ENCODE peak calls at places on chromosomes 12 and 14, in four cellular contexts. One of them, this sample, is unnamed.

GRCh38 chr14:53146739-53147138 is 6.4 kb downstream of the DDHD1 start:
- DNase-seq in PC-3: no peak
- DNase-seq in HCT116: no peak
- DNase-seq in Panc1: no peak
- DNase-seq in this sample: no peak

GRCh38 chr14:56694609-56695008 is 115.0 kb downstream of the TMEM260 start:
- DNase-seq in PC-3: no peak
- DNase-seq in HCT116: no peak
- DNase-seq in Panc1: no peak
- DNase-seq in this sample: no peak

GRCh38 chr12:75642226-75642625 is 130.8 kb upstream of the KRR1 start:
- DNase-seq in PC-3: no peak
- DNase-seq in HCT116: no peak
- DNase-seq in Panc1: no peak
- DNase-seq in this sample: no peak

GRCh38 chr14:97824218-97824617 is 1027.0 kb downstream of the VRK1 start:
- DNase-seq in PC-3: no peak
- DNase-seq in HCT116: no peak
- DNase-seq in Panc1: no peak
- DNase-seq in this sample: no peak

GRCh38 chr14:98120831-98121464 is 1151.0 kb downstream of the BCL11B start:
- DNase-seq in PC-3: peak; percentile 28
- DNase-seq in HCT116: no peak
- DNase-seq in Panc1: no peak
- DNase-seq in this sample: no peak

GRCh38 chr14:100780646-100781355 is 45.1 kb upstream of the MEG3 start:
- DNase-seq in PC-3: no peak
- DNase-seq in HCT116: no peak
- DNase-seq in Panc1: no peak
- DNase-seq in this sample: no peak

GRCh38 chr14:96808619-96809405 is 11.6 kb downstream of the VRK1 start:
- DNase-seq in PC-3: no peak
- DNase-seq in HCT116: no peak
- DNase-seq in Panc1: no peak
- DNase-seq in this sample: no peak

GRCh38 chr12:112133418-112133817 is 8.1 kb downstream of the TRAFD1 start:
- DNase-seq in PC-3: no peak
- DNase-seq in HCT116: no peak
- DNase-seq in Panc1: no peak
- DNase-seq in this sample: no peak

GRCh38 chr12:108744021-108744897 is 12.9 kb upstream of the CORO1C start:
- DNase-seq in PC-3: no peak
- DNase-seq in HCT116: no peak
- DNase-seq in Panc1: no peak
- DNase-seq in this sample: no peak

GRCh38 chr12:27999521-27999920 is 27.0 kb upstream of the PTHLH start:
- DNase-seq in PC-3: peak; percentile 70
- DNase-seq in HCT116: no peak
- DNase-seq in Panc1: no peak
- DNase-seq in this sample: no peak

GRCh38 chr12:116773276-116773731 is 35.2 kb downstream of the RNFT2 start:
- DNase-seq in PC-3: peak; percentile 47
- DNase-seq in HCT116: peak; percentile 12
- DNase-seq in Panc1: no peak
- DNase-seq in this sample: peak; percentile 22

GRCh38 chr14:105847400-105847799 is 321.0 kb downstream of the TMEM121 start:
- DNase-seq in PC-3: no peak
- DNase-seq in HCT116: no peak
- DNase-seq in Panc1: no peak
- DNase-seq in this sample: no peak
- H3K9me3 ChIP-seq in PC-3: no peaks in the 10 kb centered on the region
- H3K9me3 ChIP-seq in HCT116: no peaks in the 10 kb centered on the region
- H3K9me3 ChIP-seq in Panc1: no peaks in the 10 kb centered on the region
- H3K9me3 ChIP-seq in this sample: peaks cover 27% of the 10 kb centered on the region

DNA sequence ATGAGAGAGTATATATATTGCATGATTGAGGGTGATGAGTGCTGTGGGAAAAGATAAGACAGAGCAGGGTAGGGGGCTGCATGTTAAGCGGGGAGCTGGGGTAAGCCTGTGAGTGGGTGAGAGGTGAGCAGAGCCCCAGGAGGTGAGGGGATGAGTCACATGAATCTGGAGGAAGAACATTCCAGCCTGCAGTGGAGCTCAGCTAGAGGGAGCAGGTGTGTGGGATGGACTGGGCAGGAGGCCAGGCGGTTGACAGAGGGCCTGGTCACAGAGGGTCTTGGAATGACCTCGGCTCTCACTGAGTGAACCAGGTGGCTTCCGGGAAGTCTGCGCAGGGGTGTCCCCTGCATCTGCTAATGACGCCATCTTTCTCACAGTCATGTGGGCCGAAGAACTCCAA is 44.4 kb downstream of the GIT2 start:
- DNase-seq in PC-3: peak; percentile 84
- DNase-seq in HCT116: peak; percentile 69
- DNase-seq in Panc1: no peak
- DNase-seq in this sample: no peak
- H3K4me1 ChIP-seq in PC-3: peaks cover 24% of the 10 kb centered on the region
- H3K4me1 ChIP-seq in HCT116: peaks cover 37% of the 10 kb centered on the region
- H3K4me1 ChIP-seq in Panc1: no peaks in the 10 kb centered on the region
- H3K4me1 ChIP-seq in this sample: peaks cover 2% of the 10 kb centered on the region

DNA sequence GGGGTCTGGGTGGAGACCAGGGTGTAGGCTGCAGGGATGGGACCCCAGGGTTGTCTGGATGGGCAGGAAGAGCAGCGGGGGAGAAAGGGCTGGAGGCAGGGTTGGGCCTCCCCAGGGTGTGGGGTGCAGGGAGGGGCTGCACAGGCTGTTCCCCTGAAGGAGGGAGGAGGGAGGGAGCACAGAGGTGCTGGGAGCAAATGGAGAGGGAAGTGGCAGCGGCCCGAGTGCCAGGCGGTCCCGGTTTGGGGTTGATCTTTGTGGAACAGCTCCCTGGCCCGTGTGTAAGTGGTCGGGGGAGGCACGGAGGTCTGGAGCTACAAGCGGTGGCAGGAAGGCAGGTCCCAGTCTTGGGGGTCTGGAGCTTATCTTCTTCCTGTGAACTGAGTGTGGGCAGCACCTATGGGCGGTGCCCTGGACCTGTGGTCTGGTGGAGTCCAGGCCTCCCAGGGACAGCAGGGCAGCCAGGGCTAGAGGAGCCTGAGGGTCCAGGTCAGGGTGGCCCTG is 391.6 kb downstream of the TMEM121 start:
- DNase-seq in PC-3: no peak
- DNase-seq in HCT116: no peak
- DNase-seq in Panc1: no peak
- DNase-seq in this sample: no peak
- H3K9me3 ChIP-seq in PC-3: no peaks in the 10 kb centered on the region
- H3K9me3 ChIP-seq in HCT116: no peaks in the 10 kb centered on the region
- H3K9me3 ChIP-seq in Panc1: no peaks in the 10 kb centered on the region
- H3K9me3 ChIP-seq in this sample: peaks cover 26% of the 10 kb centered on the region

GRCh38 chr14:99232406-99233214 is 39.4 kb downstream of the BCL11B start:
- DNase-seq in PC-3: no peak
- DNase-seq in HCT116: no peak
- DNase-seq in Panc1: no peak
- DNase-seq in this sample: no peak

GRCh38 chr14:99231850-99232401 is 40.1 kb downstream of the BCL11B start:
- DNase-seq in PC-3: no peak
- DNase-seq in HCT116: peak; percentile 15
- DNase-seq in Panc1: no peak
- DNase-seq in this sample: no peak

GRCh38 chr14:99234982-99235491 is 37.0 kb downstream of the BCL11B start:
- DNase-seq in PC-3: no peak
- DNase-seq in HCT116: peak; percentile 27
- DNase-seq in Panc1: no peak
- DNase-seq in this sample: no peak

GRCh38 chr14:99234366-99234765 is 37.6 kb downstream of the BCL11B start:
- DNase-seq in PC-3: no peak
- DNase-seq in HCT116: no peak
- DNase-seq in Panc1: no peak
- DNase-seq in this sample: no peak

GRCh38 chr14:99233222-99234035 is 38.6 kb downstream of the BCL11B start:
- DNase-seq in PC-3: no peak
- DNase-seq in HCT116: no peak
- DNase-seq in Panc1: no peak
- DNase-seq in this sample: no peak
- H3K4me1 ChIP-seq in PC-3: no peaks in the 10 kb centered on the region
- H3K4me1 ChIP-seq in HCT116: peaks cover 56% of the 10 kb centered on the region
- H3K4me1 ChIP-seq in Panc1: no peaks in the 10 kb centered on the region
- H3K4me1 ChIP-seq in this sample: peaks cover 8% of the 10 kb centered on the region

DNA sequence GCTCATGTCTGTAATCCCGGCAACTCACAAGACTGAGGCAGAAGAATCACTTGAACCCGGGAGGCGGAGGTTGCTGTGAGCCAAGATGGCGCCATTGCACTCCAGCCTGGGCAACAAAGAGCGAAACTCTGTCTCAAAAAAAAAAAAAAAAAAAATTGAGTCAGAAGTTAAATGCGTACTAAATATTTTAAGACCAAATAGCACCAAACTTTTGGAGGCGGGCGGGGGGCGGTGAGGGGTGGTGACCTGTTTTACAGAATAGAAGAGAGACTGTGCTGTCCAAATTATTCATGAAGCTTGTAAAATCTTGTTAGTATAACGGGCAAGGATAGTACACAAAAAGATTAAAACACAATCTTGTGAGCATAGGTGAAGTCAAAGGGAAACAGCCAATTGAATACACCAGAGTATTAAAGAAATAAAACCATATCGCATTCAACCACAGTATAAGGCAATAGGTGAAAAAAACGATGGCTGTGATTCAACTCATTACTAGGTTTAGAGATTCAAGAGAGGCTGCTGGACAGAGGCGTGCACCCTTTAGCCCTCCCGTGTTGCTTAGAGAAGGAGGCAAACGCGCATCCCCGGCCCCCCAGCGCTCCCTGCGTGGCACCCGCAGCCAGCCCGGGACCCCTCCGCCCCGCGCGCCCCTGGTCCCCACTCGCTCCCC is 571 bp downstream of the ZNF891 start:
- DNase-seq in PC-3: peak; percentile 35
- DNase-seq in HCT116: no peak
- DNase-seq in Panc1: no peak
- DNase-seq in this sample: no peak
- H3K9me3 ChIP-seq in PC-3: peaks cover 43% of the 10 kb centered on the region
- H3K9me3 ChIP-seq in HCT116: peaks cover 11% of the 10 kb centered on the region
- H3K9me3 ChIP-seq in Panc1: peaks cover 63% of the 10 kb centered on the region
- H3K9me3 ChIP-seq in this sample: peaks cover 4% of the 10 kb centered on the region

DNA sequence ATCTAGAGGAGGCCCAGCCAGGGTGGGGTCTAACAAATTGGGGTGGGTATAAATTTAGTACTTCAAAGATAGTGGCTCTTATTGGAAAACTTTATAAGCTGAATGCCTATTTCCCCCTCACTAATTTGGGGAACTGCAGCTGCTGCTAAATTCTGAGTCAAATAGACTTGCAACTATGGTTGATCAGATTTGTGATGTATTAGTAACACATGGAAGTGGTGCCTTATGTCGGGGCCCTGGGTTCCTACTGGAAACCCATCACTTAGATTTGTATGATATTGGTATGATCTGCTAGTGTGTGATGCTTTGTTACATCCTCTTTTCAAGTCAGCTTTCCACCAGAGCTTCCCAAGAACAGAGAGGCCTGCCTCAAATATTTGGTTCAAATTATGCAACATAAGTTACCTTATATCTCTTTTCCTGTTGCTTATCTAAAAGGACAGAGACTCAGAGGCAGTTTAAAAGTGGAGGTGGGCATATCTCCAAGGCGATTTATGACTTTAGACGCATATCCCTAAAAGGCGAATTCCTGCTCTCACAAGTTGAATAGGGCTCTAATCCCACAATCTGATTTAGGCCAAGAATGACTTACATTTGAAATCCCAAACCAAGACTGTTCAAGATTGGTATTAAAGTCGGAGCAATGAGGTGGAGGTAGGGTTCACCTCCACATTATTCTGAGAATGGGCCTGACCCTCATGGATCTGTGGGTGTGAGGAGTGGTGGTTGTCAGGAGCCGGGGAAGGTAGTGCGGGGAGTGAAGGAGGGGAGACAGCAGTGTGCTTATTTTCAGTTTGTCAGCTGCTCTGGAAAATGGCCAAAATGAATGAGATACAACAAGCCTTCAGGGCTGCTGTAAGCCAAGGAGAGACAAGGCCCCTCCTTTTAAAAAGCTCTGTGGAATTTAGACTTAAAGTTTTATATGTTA is 425.8 kb downstream of the RAD51B start:
- DNase-seq in PC-3: no peak
- DNase-seq in HCT116: no peak
- DNase-seq in Panc1: no peak
- DNase-seq in this sample: no peak
- H3K4me1 ChIP-seq in PC-3: peaks cover 50% of the 10 kb centered on the region
- H3K4me1 ChIP-seq in HCT116: peaks cover 36% of the 10 kb centered on the region
- H3K4me1 ChIP-seq in Panc1: peaks cover 48% of the 10 kb centered on the region
- H3K4me1 ChIP-seq in this sample: peaks cover 3% of the 10 kb centered on the region